ENCODE peak calls at places on chromosomes 12 and 14, in seven cellular contexts. One of them, this sample, is unnamed.

GRCh38 chr14:91381801-91382670 is 35.6 kb downstream of the CCDC88C start:
- DNase-seq in effector CD4-positive, alpha-beta T cell: no peak
- DNase-seq in CD8-positive, alpha-beta memory T cell: no peak
- DNase-seq in activated gamma-delta T cell treated with anti-CD3 and anti-CD28 coated beads, Interleukin-2, amount 50 U/mL, for 16 hours: no peak
- DNase-seq in activated CD8-positive, alpha-beta T cell treated with anti-CD3 and anti-CD28 coated beads, Interleukin-2, amount 10 ng/mL, durations not matched to agents 7 days and 5 days: no peak
- DNase-seq in adipocyte: no peak
- DNase-seq in NCI-H774: no peak
- DNase-seq in this sample: no peak

GRCh38 chr12:87074801-87075200 is 818.6 kb upstream of the MGAT4C start:
- DNase-seq in adipocyte: no peak
- DNase-seq in CD8-positive, alpha-beta memory T cell: no peak
- DNase-seq in NCI-H774: no peak
- DNase-seq in activated CD8-positive, alpha-beta T cell treated with anti-CD3 and anti-CD28 coated beads, Interleukin-2, amount 10 ng/mL, durations not matched to agents 7 days and 5 days: no peak
- DNase-seq in activated gamma-delta T cell treated with anti-CD3 and anti-CD28 coated beads, Interleukin-2, amount 50 U/mL, for 16 hours: no peak
- DNase-seq in effector CD4-positive, alpha-beta T cell: no peak
- DNase-seq in this sample: no peak

GRCh38 chr12:130225347-130225746 is 63.1 kb downstream of the FZD10 start:
- DNase-seq in CD8-positive, alpha-beta memory T cell: no peak
- DNase-seq in effector CD4-positive, alpha-beta T cell: no peak
- DNase-seq in activated gamma-delta T cell treated with anti-CD3 and anti-CD28 coated beads, Interleukin-2, amount 50 U/mL, for 16 hours: no peak
- DNase-seq in adipocyte: no peak
- DNase-seq in activated CD8-positive, alpha-beta T cell treated with anti-CD3 and anti-CD28 coated beads, Interleukin-2, amount 10 ng/mL, durations not matched to agents 7 days and 5 days: no peak
- DNase-seq in NCI-H774: no peak
- DNase-seq in this sample: no peak

GRCh38 chr14:105980224-105980623 is 453.8 kb downstream of the TMEM121 start:
- DNase-seq in activated gamma-delta T cell treated with anti-CD3 and anti-CD28 coated beads, Interleukin-2, amount 50 U/mL, for 16 hours: no peak
- DNase-seq in NCI-H774: no peak
- DNase-seq in adipocyte: no peak
- DNase-seq in effector CD4-positive, alpha-beta T cell: no peak
- DNase-seq in CD8-positive, alpha-beta memory T cell: no peak
- DNase-seq in activated CD8-positive, alpha-beta T cell treated with anti-CD3 and anti-CD28 coated beads, Interleukin-2, amount 10 ng/mL, durations not matched to agents 7 days and 5 days: no peak
- DNase-seq in this sample: no peak

GRCh38 chr14:101711041-101711861 is 50.3 kb upstream of the PPP2R5C start:
- DNase-seq in activated gamma-delta T cell treated with anti-CD3 and anti-CD28 coated beads, Interleukin-2, amount 50 U/mL, for 16 hours: no peak
- DNase-seq in adipocyte: no peak
- DNase-seq in NCI-H774: no peak
- DNase-seq in effector CD4-positive, alpha-beta T cell: no peak
- DNase-seq in activated CD8-positive, alpha-beta T cell treated with anti-CD3 and anti-CD28 coated beads, Interleukin-2, amount 10 ng/mL, durations not matched to agents 7 days and 5 days: no peak
- DNase-seq in CD8-positive, alpha-beta memory T cell: no peak
- DNase-seq in this sample: no peak

GRCh38 chr14:90053044-90053443 is 8.8 kb upstream of the KCNK13 start:
- DNase-seq in activated gamma-delta T cell treated with anti-CD3 and anti-CD28 coated beads, Interleukin-2, amount 50 U/mL, for 16 hours: no peak
- DNase-seq in adipocyte: no peak
- DNase-seq in effector CD4-positive, alpha-beta T cell: no peak
- DNase-seq in CD8-positive, alpha-beta memory T cell: no peak
- DNase-seq in NCI-H774: no peak
- DNase-seq in activated CD8-positive, alpha-beta T cell treated with anti-CD3 and anti-CD28 coated beads, Interleukin-2, amount 10 ng/mL, durations not matched to agents 7 days and 5 days: no peak
- DNase-seq in this sample: peak; percentile 13

GRCh38 chr14:21505009-21505553 is 6.1 kb downstream of the METTL3 start:
- DNase-seq in activated CD8-positive, alpha-beta T cell treated with anti-CD3 and anti-CD28 coated beads, Interleukin-2, amount 10 ng/mL, durations not matched to agents 7 days and 5 days: peak; percentile 55
- DNase-seq in adipocyte: no peak
- DNase-seq in activated gamma-delta T cell treated with anti-CD3 and anti-CD28 coated beads, Interleukin-2, amount 50 U/mL, for 16 hours: no peak
- DNase-seq in effector CD4-positive, alpha-beta T cell: no peak
- DNase-seq in NCI-H774: no peak
- DNase-seq in CD8-positive, alpha-beta memory T cell: no peak
- DNase-seq in this sample: no peak

GRCh38 chr14:86091811-86092210 is 561.9 kb downstream of the FLRT2 start:
- DNase-seq in effector CD4-positive, alpha-beta T cell: no peak
- DNase-seq in activated CD8-positive, alpha-beta T cell treated with anti-CD3 and anti-CD28 coated beads, Interleukin-2, amount 10 ng/mL, durations not matched to agents 7 days and 5 days: no peak
- DNase-seq in NCI-H774: no peak
- DNase-seq in CD8-positive, alpha-beta memory T cell: no peak
- DNase-seq in adipocyte: peak; percentile 16
- DNase-seq in activated gamma-delta T cell treated with anti-CD3 and anti-CD28 coated beads, Interleukin-2, amount 50 U/mL, for 16 hours: no peak
- DNase-seq in this sample: no peak

GRCh38 chr12:55720894-55721444 is 776 bp downstream of the RDH5 start:
- DNase-seq in activated CD8-positive, alpha-beta T cell treated with anti-CD3 and anti-CD28 coated beads, Interleukin-2, amount 10 ng/mL, durations not matched to agents 7 days and 5 days: peak; percentile 51
- DNase-seq in adipocyte: peak; percentile 89
- DNase-seq in activated gamma-delta T cell treated with anti-CD3 and anti-CD28 coated beads, Interleukin-2, amount 50 U/mL, for 16 hours: no peak
- DNase-seq in CD8-positive, alpha-beta memory T cell: no peak
- DNase-seq in effector CD4-positive, alpha-beta T cell: no peak
- DNase-seq in NCI-H774: no peak
- DNase-seq in this sample: peak; percentile 87

GRCh38 chr12:99766408-99766807 is 118.9 kb downstream of the GARIN6 start:
- DNase-seq in adipocyte: no peak
- DNase-seq in CD8-positive, alpha-beta memory T cell: no peak
- DNase-seq in NCI-H774: no peak
- DNase-seq in effector CD4-positive, alpha-beta T cell: no peak
- DNase-seq in activated CD8-positive, alpha-beta T cell treated with anti-CD3 and anti-CD28 coated beads, Interleukin-2, amount 10 ng/mL, durations not matched to agents 7 days and 5 days: no peak
- DNase-seq in activated gamma-delta T cell treated with anti-CD3 and anti-CD28 coated beads, Interleukin-2, amount 50 U/mL, for 16 hours: no peak
- DNase-seq in this sample: no peak

GRCh38 chr12:111792155-111792876 is 25.6 kb downstream of the ALDH2 start:
- DNase-seq in effector CD4-positive, alpha-beta T cell: no peak
- DNase-seq in CD8-positive, alpha-beta memory T cell: no peak
- DNase-seq in NCI-H774: no peak
- DNase-seq in activated gamma-delta T cell treated with anti-CD3 and anti-CD28 coated beads, Interleukin-2, amount 50 U/mL, for 16 hours: no peak
- DNase-seq in activated CD8-positive, alpha-beta T cell treated with anti-CD3 and anti-CD28 coated beads, Interleukin-2, amount 10 ng/mL, durations not matched to agents 7 days and 5 days: no peak
- DNase-seq in adipocyte: no peak
- DNase-seq in this sample: no peak

GRCh38 chr12:49232940-49233841 is 31.7 kb upstream of the TUBA1C start:
- DNase-seq in CD8-positive, alpha-beta memory T cell: no peak
- DNase-seq in activated CD8-positive, alpha-beta T cell treated with anti-CD3 and anti-CD28 coated beads, Interleukin-2, amount 10 ng/mL, durations not matched to agents 7 days and 5 days: no peak
- DNase-seq in NCI-H774: peak; percentile 66
- DNase-seq in effector CD4-positive, alpha-beta T cell: no peak
- DNase-seq in adipocyte: peak; percentile 65
- DNase-seq in activated gamma-delta T cell treated with anti-CD3 and anti-CD28 coated beads, Interleukin-2, amount 50 U/mL, for 16 hours: no peak
- DNase-seq in this sample: peak; percentile 72

GRCh38 chr12:80925983-80926382 is 11.8 kb downstream of the LIN7A start:
- DNase-seq in NCI-H774: no peak
- DNase-seq in effector CD4-positive, alpha-beta T cell: no peak
- DNase-seq in activated gamma-delta T cell treated with anti-CD3 and anti-CD28 coated beads, Interleukin-2, amount 50 U/mL, for 16 hours: no peak
- DNase-seq in adipocyte: no peak
- DNase-seq in CD8-positive, alpha-beta memory T cell: no peak
- DNase-seq in activated CD8-positive, alpha-beta T cell treated with anti-CD3 and anti-CD28 coated beads, Interleukin-2, amount 10 ng/mL, durations not matched to agents 7 days and 5 days: no peak
- DNase-seq in this sample: no peak

GRCh38 chr14:66514206-66514605 is 6.3 kb downstream of the GPHN start:
- DNase-seq in adipocyte: peak; percentile 73
- DNase-seq in CD8-positive, alpha-beta memory T cell: no peak
- DNase-seq in NCI-H774: no peak
- DNase-seq in activated CD8-positive, alpha-beta T cell treated with anti-CD3 and anti-CD28 coated beads, Interleukin-2, amount 10 ng/mL, durations not matched to agents 7 days and 5 days: no peak
- DNase-seq in effector CD4-positive, alpha-beta T cell: no peak
- DNase-seq in activated gamma-delta T cell treated with anti-CD3 and anti-CD28 coated beads, Interleukin-2, amount 50 U/mL, for 16 hours: no peak
- DNase-seq in this sample: peak; percentile 9

GRCh38 chr12:113667095-113667494 is 195.4 kb upstream of the LHX5 start:
- DNase-seq in adipocyte: no peak
- DNase-seq in activated gamma-delta T cell treated with anti-CD3 and anti-CD28 coated beads, Interleukin-2, amount 50 U/mL, for 16 hours: no peak
- DNase-seq in activated CD8-positive, alpha-beta T cell treated with anti-CD3 and anti-CD28 coated beads, Interleukin-2, amount 10 ng/mL, durations not matched to agents 7 days and 5 days: no peak
- DNase-seq in CD8-positive, alpha-beta memory T cell: no peak
- DNase-seq in effector CD4-positive, alpha-beta T cell: no peak
- DNase-seq in NCI-H774: no peak
- DNase-seq in this sample: no peak

This sample was measured in GM03348.